ENCODE peak calls at places on chromosomes 4 and X, in nine cellular contexts. U is astrocyte of the cerebellum, L is foreskin fibroblast, A is SK-N-SH, E is neural progenitor cell, M is adrenal gland, F is dorsolateral prefrontal cortex, G is fibroblast of lung, Y is cardiac muscle cell. D is an unnamed sample.

GRCh38 chrX:10022580-10023245 is 55.6 kb downstream of the CLDN34 start:
- DNase-seq in U (peak), L (peak), A (no peak), E (no peak), M (peak), F (no peak), G (peak), Y (peak), D (no peak)

GRCh38 chr4:115353370-115353769 is 239.9 kb upstream of the NDST4 start:
- DNase-seq in U (no peak), L (no peak), A (no peak), E (no peak), M (no peak), F (no peak), G (no peak), Y (no peak), D (no peak)

GRCh38 chr4:110503588-110504435 is 27.9 kb downstream of the ENPEP start:
- DNase-seq in U (no peak), L (peak), A (no peak), E (no peak), M (no peak), F (no peak), G (peak), Y (peak), D (no peak)

GRCh38 chr4:74375824-74376426 is 11.0 kb downstream of the EREG start:
- DNase-seq in U (no peak), L (no peak), A (no peak), E (no peak), M (no peak), F (no peak), G (no peak), Y (no peak), D (no peak)

GRCh38 chrX:17397074-17397473 is 22.1 kb downstream of the NHS start:
- DNase-seq in U (no peak), L (peak), A (no peak), E (no peak), M (no peak), F (no peak), G (peak), Y (peak), D (no peak)

GRCh38 chr4:10684631-10685030 is at the start of gene CLNK:
- DNase-seq in U (no peak), L (no peak), A (no peak), E (no peak), M (no peak), F (no peak), G (no peak), Y (no peak), D (no peak)

GRCh38 chr4:145216532-145216931 is 36.1 kb upstream of the OTUD4 start:
- DNase-seq in U (peak), L (peak), A (peak), E (no peak), M (no peak), F (no peak), G (peak), Y (peak), D (no peak)

GRCh38 chr4:186192068-186192751 is 843 bp downstream of the CYP4V2 start:
- DNase-seq in U (no peak), L (peak), A (no peak), E (peak), M (peak), F (no peak), G (peak), Y (peak), D (no peak)

GRCh38 chrX:39652336-39652735 is 445.4 kb downstream of the BCOR start:
- DNase-seq in U (no peak), L (peak), A (peak), E (peak), M (peak), F (no peak), G (no peak), Y (peak), D (no peak)

GRCh38 chr4:150411527-150411926 is 170.4 kb upstream of the MAB21L2 start:
- DNase-seq in U (no peak), L (peak), A (peak), E (peak), M (no peak), F (no peak), G (peak), Y (peak), D (no peak)

GRCh38 chr4:155854597-155855226 is 11.4 kb downstream of the ASIC5 start:
- DNase-seq in U (no peak), L (peak), A (no peak), E (peak), M (no peak), F (no peak), G (peak), Y (peak), D (no peak)

GRCh38 chrX:33204889-33205288 is 6.5 kb downstream of the DMD start:
- DNase-seq in U (no peak), L (no peak), A (no peak), E (no peak), M (peak), F (no peak), G (no peak), Y (peak), D (no peak)

GRCh38 chr4:41647368-41647767 is 101.2 kb downstream of the PHOX2B start:
- DNase-seq in U (no peak), L (no peak), A (no peak), E (no peak), M (no peak), F (no peak), G (no peak), Y (no peak), D (no peak)

GRCh38 chr4:1234811-1235292 is 14.1 kb downstream of the CTBP1 start:
- DNase-seq in U (no peak), L (no peak), A (no peak), E (no peak), M (peak), F (peak), G (no peak), Y (no peak), D (no peak)

GRCh38 chrX:51866156-51866555 is 27.3 kb upstream of the MAGED1 start:
- DNase-seq in U (no peak), L (no peak), A (no peak), E (no peak), M (no peak), F (no peak), G (peak), Y (peak), D (no peak)

GRCh38 chrX:50081282-50081955 is 119.4 kb downstream of the AKAP4 start:
- DNase-seq in U (no peak), L (peak), A (peak), E (peak), M (peak), F (no peak), G (no peak), Y (peak), D (no peak)

GRCh38 chr4:83387922-83388676 is 53.5 kb upstream of the HPSE start:
- DNase-seq in U (no peak), L (no peak), A (no peak), E (no peak), M (peak), F (no peak), G (no peak), Y (peak), D (no peak)

GRCh38 chr4:139234258-139234657 is 45.8 kb downstream of the MGARP start:
- DNase-seq in U (no peak), L (no peak), A (no peak), E (no peak), M (no peak), F (no peak), G (no peak), Y (no peak), D (no peak)

GRCh38 chrX:130055103-130055502 is 55.2 kb downstream of the ELF4 start:
- DNase-seq in U (peak), L (peak), A (no peak), E (no peak), M (no peak), F (no peak), G (peak), Y (peak), D (peak)

GRCh38 chr4:26713563-26714145 is 129.8 kb downstream of the TBC1D19 start:
- DNase-seq in U (no peak), L (no peak), A (no peak), E (no peak), M (no peak), F (no peak), G (no peak), Y (no peak), D (no peak)

GRCh38 chr4:185383451-185383850 is 12.3 kb downstream of the LRP2BP start:
- DNase-seq in U (no peak), L (no peak), A (no peak), E (no peak), M (no peak), F (no peak), G (no peak), Y (no peak), D (no peak)

GRCh38 chr4:183240581-183241321 is 79.3 kb downstream of the CLDN22 start:
- DNase-seq in U (no peak), L (no peak), A (no peak), E (no peak), M (no peak), F (no peak), G (no peak), Y (peak), D (no peak)

GRCh38 chr4:121138014-121138413 is 26.1 kb downstream of the TNIP3 start:
- DNase-seq in U (no peak), L (peak), A (no peak), E (no peak), M (no peak), F (no peak), G (no peak), Y (no peak), D (no peak)

GRCh38 chr4:77473509-77473908 is 132.1 kb upstream of the CXCL13 start:
- DNase-seq in U (no peak), L (peak), A (peak), E (peak), M (no peak), F (no peak), G (no peak), Y (peak), D (no peak)
- TF ChIP-seq CTCF in U (peak), L (peak), A (peak), E (peak), M (peak), F (no peak), G (peak), Y (peak), D (peak)

DNA sequence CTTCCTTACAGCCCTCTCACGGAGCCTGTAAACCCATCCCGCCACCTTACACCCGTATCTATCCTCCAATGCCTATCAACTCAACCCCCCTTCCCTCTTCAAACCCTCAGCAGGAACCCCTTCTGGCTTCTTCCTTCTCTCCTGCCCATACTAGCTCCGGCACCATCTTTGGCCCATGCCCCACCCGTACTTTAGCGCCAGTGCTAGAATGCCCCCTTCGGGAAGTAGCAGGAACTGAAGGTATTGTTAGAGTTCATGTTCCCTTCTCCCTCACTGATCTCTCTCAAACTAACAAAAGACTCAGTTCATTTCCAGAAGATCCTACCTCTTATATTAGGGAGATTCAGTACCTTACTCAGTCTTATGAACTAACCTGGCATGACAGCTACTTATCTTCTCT is 2.7 kb upstream of the UGT2B15 start:
- DNase-seq in U (no peak), L (no peak), A (no peak), E (no peak), M (no peak), F (no peak), G (no peak), Y (no peak), D (no peak)
- TF ChIP-seq CTCF in U (no peak), L (no peak), A (peak), E (no peak), M (no peak), F (no peak), G (no peak), Y (no peak), D (no peak)

GRCh38 chrX:41889317-41890025 is 33.9 kb downstream of the CASK start:
- DNase-seq in U (no peak), L (peak), A (no peak), E (no peak), M (no peak), F (no peak), G (peak), Y (peak), D (no peak)
- TF ChIP-seq CTCF in U (no peak), L (no peak), A (no peak), E (no peak), M (no peak), F (no peak), G (no peak), Y (no peak), D (no peak)

GRCh38 chrX:153460826-153461225 is 9.6 kb downstream of the HAUS7 start:
- DNase-seq in U (no peak), L (peak), A (peak), E (peak), M (peak), F (peak), G (peak), Y (peak), D (no peak)
- TF ChIP-seq CTCF in U (peak), L (peak), A (peak), E (peak), M (peak), F (peak), G (peak), Y (peak), D (peak)

D was measured in AG09319.